ENCODE peak calls at places on chromosomes 11 and 22, in five cellular contexts. C is stomach, S is GM12891, W is esophagus muscularis mucosa, I is HCT116. E is an unnamed sample.

GRCh38 chr11:103061656-103062055 is 30.3 kb downstream of the DCUN1D5 start:
- DNase-seq in I (no peak), C (no peak), S (no peak), W (no peak), E (no peak)

GRCh38 chr11:26992031-26992541 is 1.8 kb upstream of the FIBIN start:
- DNase-seq in I (no peak), S (no peak), C (no peak), W (no peak), E (no peak)

GRCh38 chr22:29202231-29203192 is 3.2 kb upstream of the EMID1 start:
- DNase-seq in C (peak), W (no peak), I (no peak), S (peak), E (peak)

GRCh38 chr11:63666874-63667273 is 4.3 kb downstream of the ATL3 start:
- DNase-seq in C (no peak), W (no peak), S (no peak), I (no peak), E (no peak)

GRCh38 chr11:102343789-102344188 is 3.2 kb upstream of the BIRC2 start:
- DNase-seq in S (no peak), C (no peak), I (no peak), W (no peak), E (no peak)

GRCh38 chr11:126415669-126416420 is 60.4 kb downstream of the ST3GAL4 start:
- DNase-seq in S (no peak), C (peak), W (peak), I (no peak), E (no peak)

GRCh38 chr11:117620131-117620530 is 176.9 kb downstream of the DSCAML1 start:
- DNase-seq in I (no peak), S (no peak), C (no peak), W (no peak), E (no peak)

GRCh38 chr11:117479372-117479771 is 151.7 kb downstream of the CEP164 start:
- DNase-seq in I (peak), W (no peak), C (no peak), S (peak), E (peak)

GRCh38 chr11:1875093-1875785 is 16.5 kb downstream of the PRR33 start:
- DNase-seq in S (peak), C (no peak), W (no peak), I (no peak), E (no peak)

GRCh38 chr22:37565830-37566229 is 5.5 kb downstream of the CDC42EP1 start:
- DNase-seq in W (no peak), I (no peak), C (no peak), S (no peak), E (no peak)

GRCh38 chr11:19871531-19871930 is 158.9 kb downstream of the NAV2 start:
- DNase-seq in C (no peak), S (no peak), W (no peak), I (no peak), E (no peak)

GRCh38 chr11:72570893-72571741 is 103.1 kb downstream of the PDE2A start:
- DNase-seq in C (peak), I (no peak), S (no peak), W (no peak), E (no peak)

GRCh38 chr11:116960916-116961315 is 123.5 kb upstream of the APOA1 start:
- DNase-seq in I (peak), C (no peak), S (no peak), W (no peak), E (peak)

GRCh38 chr22:20118572-20119020 is 1.6 kb upstream of the TRMT2A start:
- DNase-seq in S (no peak), I (no peak), C (no peak), W (no peak), E (no peak)

GRCh38 chr11:76512851-76513653 is 68.2 kb downstream of the EMSY start:
- DNase-seq in S (no peak), C (no peak), W (no peak), I (peak), E (peak)

GRCh38 chr11:116515666-116516184 is 257.1 kb downstream of the BUD13 start:
- DNase-seq in C (peak), I (no peak), W (no peak), S (no peak), E (no peak)

GRCh38 chr11:99419991-99420390 is 399.2 kb downstream of the CNTN5 start:
- DNase-seq in S (no peak), C (no peak), I (no peak), W (no peak), E (no peak)

GRCh38 chr11:129969973-129970372 is 32.7 kb downstream of the PRDM10 start:
- DNase-seq in S (no peak), W (no peak), C (no peak), I (no peak), E (no peak)

GRCh38 chr22:33803371-33803770 is 116.9 kb downstream of the LARGE1 start:
- DNase-seq in S (no peak), C (no peak), W (no peak), I (no peak), E (no peak)

GRCh38 chr11:63510360-63511130 is 4.7 kb downstream of the LGALS12 start:
- DNase-seq in W (no peak), I (no peak), C (peak), S (no peak), E (no peak)

GRCh38 chr11:44468338-44468988 is 97.0 kb upstream of the CD82 start:
- DNase-seq in W (no peak), S (no peak), I (no peak), C (no peak), E (no peak)

DNA sequence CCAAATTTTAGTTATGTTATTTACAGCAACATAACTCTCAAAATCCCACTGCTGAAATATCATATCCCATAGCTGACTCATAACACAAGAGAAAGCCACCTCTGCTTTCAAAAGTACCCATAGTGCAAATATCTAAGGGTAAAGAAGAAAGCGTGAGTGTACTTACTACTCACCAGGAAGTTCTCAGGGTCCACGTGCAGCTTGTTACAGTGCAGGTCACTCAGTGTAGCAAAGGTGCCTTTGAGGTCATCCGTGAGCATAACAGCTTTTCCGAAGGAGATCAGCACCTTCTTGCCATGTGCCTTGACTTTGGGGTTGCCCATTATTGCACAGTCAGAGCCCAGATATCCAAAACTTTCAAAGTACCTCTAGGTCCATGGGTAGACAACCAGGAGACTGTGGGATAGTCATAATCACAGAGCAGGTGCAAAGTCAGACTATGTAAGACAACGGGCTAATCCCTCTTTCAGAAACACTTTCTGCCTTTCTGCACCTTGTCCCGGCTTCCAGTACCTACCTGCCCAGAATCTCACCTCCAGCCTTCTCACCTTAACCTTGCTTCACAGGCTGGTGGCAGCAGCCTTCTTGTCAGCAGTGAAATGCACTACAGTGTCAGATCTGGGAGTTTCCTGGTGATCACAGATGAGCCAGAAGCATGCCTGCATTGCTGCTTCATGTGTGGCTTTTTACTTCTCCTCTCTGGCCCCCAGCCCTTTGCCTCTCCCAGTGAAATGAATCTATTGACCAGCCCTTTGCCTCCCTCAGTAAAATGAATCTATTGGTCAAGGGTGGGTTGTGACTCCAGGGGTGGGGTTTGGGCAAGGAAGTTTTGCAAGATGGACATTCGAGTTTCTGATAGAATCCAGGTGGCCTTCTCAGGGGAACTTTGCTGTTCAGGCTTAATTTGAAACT is 6.5 kb downstream of the HBG1 start:
- DNase-seq in C (no peak), W (no peak), S (no peak), I (no peak), E (no peak)
- TF ChIP-seq POLR2AphosphoS5 in C (no peak), W (no peak), S (no peak), I (no peak), E (no peak)

GRCh38 chr11:68333176-68333575 is 20.8 kb downstream of the LRP5 start:
- DNase-seq in W (no peak), C (no peak), I (no peak), S (no peak), E (no peak)

GRCh38 chr11:68338041-68338800 is 25.8 kb downstream of the LRP5 start:
- DNase-seq in W (no peak), C (no peak), I (no peak), S (no peak), E (no peak)

GRCh38 chr11:68337399-68337835 is 25.0 kb downstream of the LRP5 start:
- DNase-seq in W (no peak), C (no peak), S (no peak), I (no peak), E (no peak)

GRCh38 chr11:68334923-68335322 is 22.5 kb downstream of the LRP5 start:
- DNase-seq in I (no peak), W (no peak), S (no peak), C (no peak), E (no peak)

DNA sequence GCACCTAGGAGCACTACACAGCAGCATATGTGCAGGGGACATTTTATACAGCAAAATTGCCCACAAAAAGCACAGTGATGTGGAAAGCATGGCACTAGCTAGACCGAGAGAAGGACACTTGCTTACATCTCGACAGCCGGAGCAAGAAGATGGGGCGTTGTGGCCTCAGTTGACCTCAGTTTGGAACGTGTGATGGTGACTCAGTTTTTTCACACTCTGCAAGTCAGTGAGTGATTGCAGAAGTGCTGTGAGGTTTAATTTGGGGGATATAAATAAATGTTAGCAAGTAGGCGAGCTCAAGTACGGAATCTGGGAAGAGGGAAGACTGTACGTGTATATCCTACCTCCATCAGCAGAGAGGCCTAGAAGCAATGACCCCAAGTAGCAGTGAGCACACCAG is 23.3 kb downstream of the LRP5 start:
- DNase-seq in W (no peak), I (no peak), C (no peak), S (no peak), E (no peak)
- TF ChIP-seq POLR2AphosphoS5 in W (peak), I (no peak), C (no peak), S (no peak), E (no peak)

DNA sequence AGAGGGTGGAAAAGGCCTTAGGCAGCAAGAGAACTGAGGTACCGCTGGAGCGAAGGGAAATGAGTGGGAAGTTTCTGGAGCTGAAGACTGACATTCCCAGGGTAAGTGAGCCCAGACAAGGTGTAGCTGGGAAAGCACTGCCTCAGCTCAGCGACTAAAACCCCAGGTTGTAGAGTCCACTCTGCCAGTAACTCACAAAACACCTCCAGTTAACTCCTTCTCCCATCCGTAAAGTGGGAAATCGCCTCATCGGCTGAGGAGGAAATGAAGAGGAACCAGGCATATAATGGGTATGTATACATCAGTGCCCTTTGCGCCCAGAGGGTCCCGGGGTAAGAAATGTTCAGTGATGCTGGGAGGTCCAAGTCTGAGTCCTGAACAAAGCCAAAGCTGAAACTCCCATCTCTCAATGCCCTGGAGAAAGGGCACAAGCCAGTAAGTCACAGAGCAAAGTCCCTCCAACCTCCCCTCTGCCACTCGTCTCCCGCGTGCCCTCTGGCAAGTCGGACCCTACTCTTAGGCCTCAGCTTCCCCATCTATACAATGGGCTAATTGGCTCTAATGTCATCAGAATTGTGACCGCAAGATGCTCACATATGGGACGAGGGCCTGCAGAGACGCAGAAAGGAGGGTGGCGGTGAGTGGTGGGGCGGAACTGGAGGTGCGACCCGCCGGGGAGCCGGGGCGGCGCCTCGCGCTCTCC is 588 bp downstream of the VPS37C start:
- DNase-seq in W (no peak), I (no peak), C (peak), S (no peak), E (no peak)
- TF ChIP-seq POLR2AphosphoS5 in W (peak), I (no peak), C (peak), S (no peak), E (no peak)

DNA sequence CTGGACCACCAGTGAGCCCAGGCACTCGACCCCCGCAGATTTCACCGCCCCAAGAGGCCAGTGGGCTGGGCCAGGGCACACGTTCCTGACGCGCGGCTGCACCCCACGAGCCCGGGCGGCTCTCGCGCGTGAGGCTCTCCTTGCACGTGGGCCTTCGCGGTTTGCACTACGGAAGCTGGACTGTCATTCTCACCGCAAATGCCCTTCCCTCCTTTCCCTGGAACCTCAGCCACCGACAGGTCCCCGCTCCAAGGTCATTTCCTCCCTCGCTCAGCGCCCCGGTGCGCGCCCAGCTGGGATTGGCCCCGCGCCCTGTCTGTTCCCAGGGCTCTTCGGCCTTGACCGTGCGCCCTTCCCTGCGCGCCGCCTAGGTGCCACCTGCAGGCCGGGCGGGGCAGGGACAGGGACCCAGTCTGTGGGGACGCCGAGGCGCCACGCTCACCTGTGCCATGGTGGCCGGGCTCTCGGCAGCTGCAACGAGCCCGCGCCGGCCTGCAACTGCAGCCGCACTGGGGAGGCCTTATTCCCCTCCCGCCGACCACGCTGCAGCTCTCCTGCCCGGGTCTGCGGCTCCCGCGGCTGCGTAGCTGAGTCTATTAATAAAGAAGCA is 2.1 kb upstream of the CPT1A start:
- DNase-seq in S (peak), W (no peak), I (peak), C (peak), E (peak)
- TF ChIP-seq POLR2AphosphoS5 in S (no peak), W (peak), I (peak), C (peak), E (no peak)

GRCh38 chr11:35083181-35084061 is 55.5 kb upstream of the CD44 start:
- DNase-seq in W (peak), I (peak), S (peak), C (peak), E (peak)
- TF ChIP-seq POLR2AphosphoS5 in W (peak), I (no peak), S (peak), C (peak), E (no peak)

GRCh38 chr11:118916842-118917388 is 8.8 kb downstream of the BCL9L start:
- DNase-seq in I (no peak), C (no peak), W (no peak), S (no peak), E (peak)
- TF ChIP-seq POLR2AphosphoS5 in I (no peak), C (peak), W (no peak), S (no peak), E (no peak)